ENCODE peak calls at places on chromosomes 12 and 14, in nine cellular contexts. B is suprapubic skin, F is transverse colon, K is fibroblast of mammary gland, W is fibroblast of pulmonary artery, E is fibroblast of the aortic adventitia, P is GM12865, S is choroid plexus epithelial cell, Y is A549. M is an unnamed sample.

GRCh38 chr12:21169878-21170472 is 39.0 kb downstream of the SLCO1B1 start:
- DNase-seq in Y (peak; percentile 61), S (peak; percentile 69), F (peak; percentile 24), K (peak; percentile 31), E (peak; percentile 56), P (peak; percentile 63), B (no peak), W (peak; percentile 62), M (peak; percentile 77)

GRCh38 chr12:65675141-65675621 is 149.1 kb upstream of the HMGA2 start:
- DNase-seq in P (peak; percentile 6), Y (no peak), K (no peak), B (no peak), F (no peak), W (no peak), E (no peak), S (peak; percentile 45), M (no peak)

GRCh38 chr12:94636462-94637085 is 13.8 kb downstream of the TMCC3 start:
- DNase-seq in F (no peak), P (no peak), Y (no peak), K (no peak), W (peak; percentile 19), B (no peak), E (no peak), S (peak; percentile 66), M (peak; percentile 60)

GRCh38 chr12:99372257-99372933 is 275.2 kb upstream of the GARIN6 start:
- DNase-seq in Y (no peak), E (no peak), S (no peak), F (no peak), B (no peak), P (no peak), W (no peak), K (no peak), M (no peak)

GRCh38 chr12:60072911-60073310 is 477.1 kb downstream of the SLC16A7 start:
- DNase-seq in F (no peak), K (peak; percentile 22), E (peak; percentile 55), B (no peak), W (peak; percentile 6), Y (no peak), S (peak; percentile 41), P (no peak), M (peak; percentile 0)

GRCh38 chr14:104602315-104602932 is 2.1 kb downstream of the TMEM179 start:
- DNase-seq in F (no peak), E (no peak), P (no peak), K (no peak), S (no peak), Y (no peak), W (no peak), B (peak; percentile 47), M (no peak)

GRCh38 chr14:23563473-23564180 is 4.0 kb downstream of the AP1G2 start:
- DNase-seq in Y (no peak), B (no peak), E (no peak), F (no peak), P (no peak), S (no peak), K (no peak), W (no peak), M (no peak)

GRCh38 chr12:12645485-12645884 is 33.8 kb downstream of the CREBL2 start:
- DNase-seq in E (peak; percentile 50), P (peak; percentile 80), K (peak; percentile 52), S (peak; percentile 61), W (peak; percentile 44), F (peak; percentile 22), B (no peak), Y (peak; percentile 44), M (peak; percentile 46)

GRCh38 chr14:101960225-101960624 is 4.1 kb upstream of the DYNC1H1 start:
- DNase-seq in K (peak; percentile 32), B (no peak), P (no peak), Y (no peak), E (peak; percentile 32), W (peak; percentile 42), F (no peak), S (no peak), M (peak; percentile 36)

GRCh38 chr12:111773801-111774551 is 7.2 kb downstream of the ALDH2 start:
- DNase-seq in Y (peak; percentile 69), B (peak; percentile 93), W (peak; percentile 93), S (peak; percentile 70), F (peak; percentile 85), P (peak; percentile 76), K (peak; percentile 93), E (peak; percentile 97), M (peak; percentile 95)

GRCh38 chr12:69056743-69057515 is 124.0 kb upstream of the CPM start:
- DNase-seq in W (peak; percentile 82), K (peak; percentile 82), Y (no peak), P (no peak), S (peak; percentile 69), B (no peak), E (peak; percentile 86), F (no peak), M (no peak)

GRCh38 chr14:65371784-65372183 is 40.7 kb upstream of the FUT8 start:
- DNase-seq in F (no peak), S (no peak), B (no peak), K (no peak), W (no peak), P (no peak), E (no peak), Y (no peak), M (no peak)

GRCh38 chr12:51395283-51396230 is 4.4 kb upstream of the GALNT6 start:
- DNase-seq in W (no peak), E (no peak), F (no peak), K (no peak), B (no peak), Y (no peak), S (no peak), P (peak; percentile 87), M (no peak)

GRCh38 chr14:99579903-99580570 is 24.0 kb downstream of the CCDC85C start:
- DNase-seq in P (no peak), S (no peak), W (peak; percentile 45), Y (peak; percentile 89), K (no peak), B (no peak), F (peak; percentile 88), E (peak; percentile 76), M (no peak)

GRCh38 chr12:132765366-132765765 is 3.7 kb upstream of the ANKLE2 start:
- DNase-seq in W (no peak), F (no peak), K (no peak), B (no peak), E (no peak), P (no peak), S (no peak), Y (no peak), M (no peak)

GRCh38 chr14:104361101-104361591 is 218.4 kb upstream of the C14orf180 start:
- DNase-seq in S (no peak), W (no peak), P (no peak), B (peak; percentile 42), F (no peak), K (no peak), Y (no peak), E (no peak), M (no peak)

GRCh38 chr12:115155665-115156645 is 472.0 kb upstream of the TBX3 start:
- DNase-seq in W (peak; percentile 87), P (no peak), K (peak; percentile 98), S (peak; percentile 77), F (no peak), B (no peak), Y (peak; percentile 50), E (peak; percentile 91), M (no peak)

GRCh38 chr12:16603916-16604575 is 1.9 kb downstream of the LMO3 start:
- DNase-seq in E (peak; percentile 47), F (no peak), Y (no peak), K (no peak), P (no peak), S (no peak), W (peak; percentile 36), B (no peak), M (peak; percentile 49)
- H3K4me3 ChIP-seq in E (no peak overlapping the region), F (peak overlapping the region; percentile 37), Y (no peak overlapping the region), K (no peak overlapping the region), P (no peak overlapping the region), S (no peak overlapping the region), W (peak overlapping the region; percentile 79), B (peak overlapping the region; percentile 51), M (peak overlapping the region; percentile 86)

DNA sequence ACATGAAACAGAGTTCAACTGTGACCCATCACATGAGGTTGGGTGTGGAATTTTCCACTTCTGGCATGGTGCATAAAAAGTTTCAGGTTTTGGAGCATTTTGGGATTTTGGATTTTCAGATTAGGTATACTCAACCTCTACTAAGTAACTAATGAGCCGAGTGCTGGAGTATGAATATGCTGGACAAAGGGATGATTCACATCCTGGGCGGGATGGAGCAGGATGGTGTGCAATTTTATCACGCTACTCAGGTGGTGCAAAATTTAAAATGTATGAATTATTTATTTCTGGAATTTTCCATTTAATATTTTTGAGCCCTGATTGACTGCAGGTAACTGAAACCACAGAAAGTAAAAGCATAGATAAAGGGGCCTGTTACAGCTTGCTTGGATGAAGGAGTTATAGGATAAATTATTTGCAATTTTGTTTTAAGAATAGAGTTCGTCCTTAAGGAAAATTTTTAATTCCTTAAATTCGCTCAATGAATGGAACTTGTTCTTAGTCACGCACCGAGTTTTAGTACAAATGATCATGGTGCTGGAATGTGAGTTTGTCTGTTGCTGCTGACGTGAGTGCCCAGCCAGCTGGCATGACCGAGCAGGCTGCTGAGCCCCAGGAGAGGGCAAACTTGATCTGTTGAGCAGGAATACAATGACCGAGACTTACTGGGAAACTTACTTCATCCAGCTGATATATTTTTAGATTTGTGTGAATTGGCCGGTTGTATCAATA is 176.3 kb downstream of the ESR2 start:
- DNase-seq in S (peak; percentile 7), K (peak; percentile 78), W (peak; percentile 61), P (no peak), F (no peak), Y (peak; percentile 19), E (peak; percentile 88), B (no peak), M (no peak)
- H3K4me3 ChIP-seq in S (no peak overlapping the region), K (no peak overlapping the region), W (no peak overlapping the region), P (no peak overlapping the region), F (no peak overlapping the region), Y (no peak overlapping the region), E (no peak overlapping the region), B (no peak overlapping the region), M (no peak overlapping the region)

DNA sequence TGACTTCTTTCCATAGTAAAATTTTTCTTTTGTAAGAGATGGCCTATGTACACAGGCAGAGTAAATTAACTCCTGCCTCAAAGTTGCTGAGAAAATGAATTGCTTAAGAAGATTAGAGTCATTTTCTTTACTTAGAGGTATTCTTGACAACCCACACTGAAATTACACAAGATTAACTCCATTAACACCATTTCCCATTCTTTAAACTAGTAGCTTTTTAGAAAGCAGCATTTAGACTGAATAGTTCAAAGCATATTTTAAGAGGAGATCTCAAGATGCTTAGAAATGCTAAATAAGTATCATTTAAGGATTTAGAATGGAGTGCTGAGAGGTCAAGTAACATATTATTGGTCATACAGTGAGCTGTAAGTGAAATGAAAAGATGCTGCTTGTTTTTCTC is 35.5 kb downstream of the PUS7L start:
- DNase-seq in W (no peak), B (no peak), F (no peak), S (no peak), Y (no peak), E (no peak), P (no peak), K (no peak), M (no peak)
- H3K4me3 ChIP-seq in W (no peak overlapping the region), B (no peak overlapping the region), F (no peak overlapping the region), S (no peak overlapping the region), Y (no peak overlapping the region), E (no peak overlapping the region), P (no peak overlapping the region), K (no peak overlapping the region), M (no peak overlapping the region)

DNA sequence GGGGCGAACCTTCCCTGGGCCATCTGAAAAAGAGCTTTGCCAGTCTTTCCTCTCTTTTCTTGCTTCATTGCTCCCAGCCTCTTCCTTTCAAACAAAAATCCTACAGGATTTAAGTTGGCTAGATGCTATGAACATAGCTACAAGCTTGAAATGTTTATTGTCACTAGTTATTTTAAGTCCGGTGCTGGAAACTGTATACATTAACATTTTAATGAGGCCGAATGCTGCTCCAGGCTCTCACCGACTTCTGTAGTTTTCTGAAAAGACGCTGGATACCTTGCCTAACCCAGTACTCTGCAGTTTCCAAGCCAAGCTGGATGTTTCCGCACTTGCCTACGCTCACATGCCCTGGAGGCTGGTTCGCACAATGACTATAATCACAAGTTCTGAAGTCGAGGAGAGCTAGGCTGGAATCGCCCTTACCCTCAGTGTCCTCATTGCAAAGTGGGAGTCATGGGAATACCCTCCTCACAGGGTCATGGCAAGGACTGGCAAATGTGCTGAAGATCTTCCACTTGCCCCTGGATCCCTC is 39.1 kb downstream of the LTBP2 start:
- DNase-seq in S (peak; percentile 62), Y (no peak), K (peak; percentile 51), E (no peak), F (no peak), B (no peak), W (no peak), P (no peak), M (no peak)
- H3K4me3 ChIP-seq in S (peak overlapping the region; percentile 33), Y (peak overlapping the region; percentile 25), K (no peak overlapping the region), E (peak overlapping the region; percentile 15), F (no peak overlapping the region), B (peak overlapping the region; percentile 26), W (peak overlapping the region; percentile 21), P (no peak overlapping the region), M (no peak overlapping the region)

M was measured in cardiac muscle cell.